ENCODE peak calls at places on chromosomes 11 and 22, in six cellular contexts. P is spleen; V is CD8-positive, alpha-beta T cell; S is mesenchymal stem cell; B is caudate nucleus; R is colonic mucosa. Q is an unnamed sample.

GRCh38 chr22:49962751-49963646 is 2.4 kb downstream of the PIM3 start:
- DNase-seq in P (peak), B (no peak), S (no peak), V (no peak), R (peak), Q (no peak)

GRCh38 chr22:38467904-38468760 is at the start of gene KDELR3:
- DNase-seq in P (peak), S (peak), B (no peak), R (peak), V (no peak), Q (no peak)

GRCh38 chr22:45127866-45128265 is 35.9 kb upstream of the NUP50 start:
- DNase-seq in V (no peak), S (peak), R (no peak), B (no peak), P (no peak), Q (no peak)

GRCh38 chr11:129928923-129929692 is 33.7 kb upstream of the NFRKB start:
- DNase-seq in B (no peak), R (no peak), P (no peak), V (no peak), S (no peak), Q (no peak)

GRCh38 chr11:115624065-115624464 is 119.8 kb upstream of the CADM1 start:
- DNase-seq in P (no peak), S (peak), B (no peak), V (no peak), R (no peak), Q (no peak)

GRCh38 chr22:37951305-37951704 is 2.1 kb downstream of the C22orf23 start:
- DNase-seq in V (peak), S (peak), B (no peak), P (no peak), R (no peak), Q (no peak)

GRCh38 chr11:112227002-112227401 is 774 bp downstream of the PTS start:
- DNase-seq in B (no peak), P (no peak), S (peak), R (no peak), V (no peak), Q (no peak)

GRCh38 chr11:61023086-61024035 is 51.9 kb downstream of the CD6 start:
- DNase-seq in B (no peak), P (no peak), V (peak), R (no peak), S (no peak), Q (no peak)

GRCh38 chr22:27377501-27377900 is 424.1 kb downstream of the MN1 start:
- DNase-seq in B (no peak), V (no peak), P (no peak), R (no peak), S (no peak), Q (no peak)

GRCh38 chr11:116595305-116595880 is 177.4 kb downstream of the BUD13 start:
- DNase-seq in R (no peak), V (no peak), B (no peak), S (no peak), P (peak), Q (no peak)

GRCh38 chr22:28181332-28181731 is 262.3 kb upstream of the PITPNB start:
- DNase-seq in P (no peak), B (no peak), R (no peak), V (no peak), S (no peak), Q (no peak)

GRCh38 chr22:20962491-20962945 is 4.5 kb upstream of the AIFM3 start:
- DNase-seq in P (peak), B (no peak), R (no peak), S (no peak), V (no peak), Q (no peak)

GRCh38 chr22:23305922-23306374 is 125.6 kb downstream of the BCR start:
- DNase-seq in V (no peak), P (peak), S (peak), B (peak), R (no peak), Q (peak)

GRCh38 chr11:46388619-46389449 is 2.7 kb downstream of the CHRM4 start:
- DNase-seq in P (no peak), B (no peak), R (no peak), S (no peak), V (no peak), Q (no peak)

GRCh38 chr11:83033972-83034672 is 37.6 kb downstream of the RAB30 start:
- DNase-seq in P (no peak), R (peak), V (no peak), S (peak), B (no peak), Q (no peak)

GRCh38 chr11:8763070-8763469 is 80.5 kb downstream of the RPL27A start:
- DNase-seq in R (no peak), P (no peak), V (no peak), S (no peak), B (no peak), Q (no peak)
- H3K27ac ChIP-seq in R (no peak), P (no peak), V (no peak), S (no peak), B (no peak), Q (no peak)

DNA sequence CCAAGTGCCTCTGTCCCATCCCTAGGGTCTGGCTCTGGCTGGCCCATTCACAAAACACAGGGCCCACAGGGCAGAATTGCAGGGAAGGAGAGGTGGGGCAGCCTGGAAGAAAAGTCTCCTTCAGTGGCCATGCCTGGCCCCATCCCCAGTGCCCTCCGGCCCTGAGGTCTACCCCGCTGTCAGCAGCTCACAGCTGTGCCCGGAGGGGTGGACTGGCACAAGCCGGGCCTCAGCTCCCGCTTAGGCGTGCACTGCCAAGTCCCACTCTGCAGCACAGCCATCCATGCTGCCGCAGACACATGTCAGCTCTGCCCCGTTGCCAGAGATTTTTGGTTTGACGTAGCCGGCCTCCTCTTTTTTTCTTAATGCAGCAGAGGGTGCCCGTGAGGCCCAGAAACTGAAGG is 3.9 kb upstream of the SCN2B start:
- DNase-seq in V (no peak), S (no peak), R (no peak), B (peak), P (no peak), Q (peak)
- H3K27ac ChIP-seq in V (no peak), S (no peak), R (no peak), B (peak), P (no peak), Q (peak)

DNA sequence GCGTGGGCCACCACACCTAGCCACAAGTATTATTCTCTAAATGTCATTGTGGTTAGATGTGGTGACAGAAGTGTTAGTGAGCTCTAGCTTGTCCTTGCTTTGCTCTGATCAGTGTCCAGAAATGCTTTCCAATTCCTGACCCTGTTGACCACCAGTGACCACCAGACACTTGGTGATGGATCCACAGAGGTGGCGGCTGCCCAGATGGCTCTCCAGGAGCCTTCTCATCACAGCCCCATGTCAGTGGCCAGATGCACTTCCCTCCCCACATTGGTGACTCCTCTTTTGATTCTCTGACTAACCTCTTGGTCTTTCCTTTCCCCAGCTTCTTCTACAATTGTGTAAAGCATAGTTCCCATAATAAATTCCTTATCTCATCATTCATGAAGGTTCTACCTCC is 40.2 kb upstream of the CXCR5 start:
- DNase-seq in P (no peak), S (no peak), V (no peak), B (no peak), R (no peak), Q (no peak)
- H3K27ac ChIP-seq in P (no peak), S (no peak), V (no peak), B (no peak), R (no peak), Q (no peak)

GRCh38 chr11:44732564-44732963 is 5.8 kb downstream of the TSPAN18 start:
- DNase-seq in P (no peak), B (no peak), S (no peak), V (no peak), R (no peak), Q (no peak)
- H3K27ac ChIP-seq in P (no peak), B (no peak), S (no peak), V (no peak), R (no peak), Q (no peak)

GRCh38 chr11:787084-787675 is 2.7 kb downstream of the CEND1 start:
- DNase-seq in B (no peak), S (no peak), P (no peak), V (no peak), R (no peak), Q (no peak)

GRCh38 chr11:783581-784015 is 6.3 kb downstream of the CEND1 start:
- DNase-seq in B (peak), S (peak), P (peak), V (no peak), R (peak), Q (peak)

GRCh38 chr11:788009-788640 is 1.8 kb downstream of the CEND1 start:
- DNase-seq in V (no peak), P (no peak), S (no peak), R (no peak), B (no peak), Q (no peak)

GRCh38 chr11:788953-789940 is 643 bp downstream of the CEND1 start:
- DNase-seq in R (no peak), B (no peak), V (no peak), S (no peak), P (no peak), Q (no peak)

DNA sequence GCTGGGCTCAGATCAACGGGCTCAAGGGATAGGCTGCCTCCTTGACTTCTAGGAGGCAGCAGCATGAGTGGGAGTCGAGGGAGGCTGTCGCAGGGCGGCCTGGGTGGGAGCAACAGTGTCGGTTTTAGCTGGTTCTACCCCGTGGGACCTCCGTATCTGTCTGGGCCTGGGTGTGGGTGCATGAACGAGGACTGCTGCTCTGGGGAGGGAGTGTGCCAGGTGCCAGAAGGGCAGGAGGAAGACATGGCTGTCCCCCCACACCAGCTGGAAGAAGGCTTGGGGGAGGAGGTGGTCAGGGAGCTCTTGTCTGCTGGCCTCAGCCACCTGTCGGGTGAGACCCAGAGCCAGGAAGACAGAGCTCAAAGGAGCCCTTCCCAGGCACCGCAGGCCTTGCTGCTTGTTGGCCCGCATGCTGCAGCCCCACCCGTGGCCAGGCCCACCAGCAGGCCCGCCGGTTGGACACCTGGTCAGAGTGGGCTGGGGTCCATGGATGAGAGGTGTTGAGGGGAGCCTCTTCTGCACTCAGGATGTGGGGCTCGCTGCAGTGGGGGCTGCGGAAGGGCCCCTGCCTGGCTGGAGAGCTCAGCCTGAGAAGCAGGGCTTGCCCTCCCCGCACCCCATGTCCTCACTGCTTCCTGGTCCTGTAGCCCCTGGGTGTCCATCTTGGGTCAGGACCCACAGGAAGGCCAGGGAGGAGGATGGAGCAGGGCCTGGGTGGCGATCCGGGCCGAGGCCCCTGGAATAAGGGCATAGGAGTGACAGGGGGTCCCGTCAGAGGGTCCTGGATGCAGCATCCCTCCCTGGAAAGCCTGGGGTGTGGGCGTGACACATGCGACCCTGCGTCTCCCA is 3.4 kb downstream of the CEND1 start:
- DNase-seq in P (no peak), S (no peak), B (no peak), R (no peak), V (no peak), Q (no peak)
- H3K27ac ChIP-seq in P (no peak), S (no peak), B (no peak), R (no peak), V (no peak), Q (no peak)

DNA sequence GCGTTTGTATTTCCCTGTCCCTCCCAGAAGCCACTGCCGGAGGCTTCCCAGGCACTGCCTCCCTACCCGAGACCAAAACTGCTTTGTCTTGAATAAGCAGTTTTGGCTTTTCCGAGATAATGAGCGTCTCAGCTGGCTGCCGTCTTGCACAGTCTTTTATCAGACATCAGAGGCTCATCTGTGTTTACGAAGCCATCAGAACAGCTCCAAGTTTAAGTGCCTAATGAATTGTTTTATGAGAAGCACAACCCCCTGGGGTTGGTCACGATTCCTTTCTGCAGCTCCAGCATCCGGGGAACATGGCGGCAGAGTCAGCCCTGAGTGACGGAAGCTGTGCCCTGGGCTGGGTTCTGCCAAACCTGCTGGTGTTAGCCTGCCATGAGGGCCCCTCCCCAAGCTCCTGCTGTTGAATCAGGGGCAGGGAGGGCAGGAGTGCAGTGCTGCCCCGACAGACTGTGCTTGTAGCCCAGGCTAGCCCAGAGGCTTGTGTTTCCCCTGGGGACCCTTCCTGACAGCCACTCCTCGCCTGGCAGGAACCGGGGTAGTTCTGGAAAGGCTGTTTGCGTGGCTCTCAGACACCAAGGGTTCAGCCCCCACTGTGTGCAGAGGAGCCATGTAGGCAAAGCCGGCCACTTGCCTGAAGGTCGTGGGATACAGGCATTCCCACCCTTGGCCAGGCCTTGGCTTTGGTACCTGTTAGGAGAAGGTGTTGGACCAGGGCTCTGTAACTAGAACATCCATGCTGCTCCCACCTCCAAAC is 96.1 kb downstream of the MORC2 start:
- DNase-seq in S (no peak), R (no peak), P (peak), B (no peak), V (no peak), Q (no peak)
- H3K27ac ChIP-seq in S (no peak), R (no peak), P (no peak), B (peak), V (no peak), Q (peak)

Q was measured in substantia nigra.